ENCODE peak calls at places on chromosomes 16 and 17, in eight cellular contexts. O is stimulated activated naive CD8-positive, alpha-beta T cell treated with anti-CD3 and anti-CD28 coated beads, Interleukin-15, Interleukin-2, amounts not matched to agents 100 U/mL and 50 U/mL, for 24 hours; Y is amygdala; C is AG10803; B is stimulated activated CD4-positive, alpha-beta T cell treated with anti-CD3 and anti-CD28 coated beads, Interleukin-1b, Interleukin-23, amount 100 ng/mL, for 1 hour; D is activated naive CD4-positive, alpha-beta T cell; H is T-helper 1 cell; Z is omental fat pad. U is an unnamed sample.

GRCh38 chr16:35575432-35575821 is 2116.0 kb downstream of the TP53TG3F start:
- DNase-seq in O (no peak), Y (no peak), C (no peak), B (no peak), D (no peak), H (no peak), Z (no peak), U (no peak)

GRCh38 chr16:49504626-49505025 is 131.0 kb downstream of the C16orf78 start:
- DNase-seq in O (no peak), Y (no peak), C (no peak), B (no peak), D (no peak), H (no peak), Z (no peak), U (no peak)

GRCh38 chr16:2267913-2268666 is at the start of gene RNPS1:
- DNase-seq in O (peak; percentile 98), Y (peak; percentile 96), C (peak; percentile 92), B (peak; percentile 92), D (peak; percentile 93), H (peak; percentile 88), Z (peak; percentile 88), U (peak; percentile 98)

GRCh38 chr17:1724869-1725641 is 551 bp downstream of the WDR81 start:
- DNase-seq in O (no peak), Y (no peak), C (no peak), B (no peak), D (no peak), H (no peak), Z (no peak), U (no peak)

GRCh38 chr17:76000755-76001521 is at the start of gene CDK3:
- DNase-seq in O (no peak), Y (no peak), C (no peak), B (no peak), D (no peak), H (no peak), Z (no peak), U (no peak)

GRCh38 chr16:57741660-57742191 is 6.2 kb downstream of the KATNB1 start:
- DNase-seq in O (no peak), Y (no peak), C (no peak), B (no peak), D (no peak), H (no peak), Z (no peak), U (no peak)

GRCh38 chr16:83920894-83921491 is 22.1 kb downstream of the MLYCD start:
- DNase-seq in O (no peak), Y (no peak), C (no peak), B (no peak), D (no peak), H (no peak), Z (no peak), U (no peak)

GRCh38 chr17:56678249-56679144 is 85.0 kb downstream of the NOG start:
- DNase-seq in O (peak; percentile 11), Y (no peak), C (no peak), B (no peak), D (no peak), H (no peak), Z (no peak), U (no peak)

GRCh38 chr16:57016831-57017230 is 27.5 kb downstream of the NLRC5 start:
- DNase-seq in O (no peak), Y (no peak), C (no peak), B (no peak), D (no peak), H (no peak), Z (no peak), U (no peak)

GRCh38 chr17:35368086-35368824 is 5.2 kb downstream of the SLFN11 start:
- DNase-seq in O (peak; percentile 19), Y (no peak), C (no peak), B (no peak), D (no peak), H (no peak), Z (no peak), U (no peak)

GRCh38 chr17:35738519-35739133 is 7.2 kb downstream of the RASL10B start:
- DNase-seq in O (no peak), Y (no peak), C (no peak), B (no peak), D (no peak), H (no peak), Z (no peak), U (no peak)

GRCh38 chr17:40371261-40371929 is 6.9 kb upstream of the GJD3 start:
- DNase-seq in O (no peak), Y (no peak), C (no peak), B (no peak), D (no peak), H (no peak), Z (no peak), U (no peak)

GRCh38 chr17:42135664-42136653 is 13.4 kb downstream of the HSPB9 start:
- DNase-seq in O (no peak), Y (no peak), C (peak; percentile 54), B (no peak), D (no peak), H (no peak), Z (no peak), U (peak; percentile 46)

GRCh38 chr16:68885321-68885720 is 42.0 kb downstream of the TANGO6 start:
- DNase-seq in O (no peak), Y (no peak), C (no peak), B (no peak), D (no peak), H (no peak), Z (no peak), U (no peak)

GRCh38 chr17:50604470-50604869 is 30.2 kb upstream of the ABCC3 start:
- DNase-seq in O (no peak), Y (no peak), C (peak; percentile 38), B (no peak), D (no peak), H (no peak), Z (no peak), U (peak; percentile 52)

GRCh38 chr17:3526971-3527370 is 30.6 kb downstream of the TRPV3 start:
- DNase-seq in O (no peak), Y (no peak), C (no peak), B (no peak), D (no peak), H (no peak), Z (no peak), U (no peak)

GRCh38 chr17:44132275-44132821 is 8.9 kb upstream of the HDAC5 start:
- DNase-seq in O (no peak), Y (no peak), C (no peak), B (no peak), D (no peak), H (no peak), Z (no peak), U (no peak)

GRCh38 chr16:23324727-23325126 is 22.6 kb downstream of the SCNN1B start:
- DNase-seq in O (no peak), Y (no peak), C (no peak), B (no peak), D (no peak), H (no peak), Z (no peak), U (no peak)

GRCh38 chr16:75433732-75434413 is 570 bp upstream of the CFDP1 start:
- DNase-seq in O (no peak), Y (peak; percentile 91), C (peak; percentile 94), B (peak; percentile 10), D (peak; percentile 74), H (peak; percentile 55), Z (peak; percentile 40), U (peak; percentile 96)

GRCh38 chr17:43871947-43872690 is 25.1 kb downstream of the CD300LG start:
- DNase-seq in O (no peak), Y (no peak), C (no peak), B (no peak), D (no peak), H (no peak), Z (no peak), U (no peak)

GRCh38 chr16:11370084-11370931 is 25.0 kb downstream of the RMI2 start:
- DNase-seq in O (no peak), Y (no peak), C (peak; percentile 11), B (no peak), D (no peak), H (no peak), Z (no peak), U (no peak)

GRCh38 chr16:74998481-74999207 is at the start of gene ZNRF1:
- DNase-seq in O (peak; percentile 90), Y (peak; percentile 83), C (peak; percentile 68), B (peak; percentile 79), D (peak; percentile 81), H (peak; percentile 61), Z (peak; percentile 81), U (peak; percentile 78)

GRCh38 chr17:49696233-49696761 is 11.5 kb downstream of the SLC35B1 start:
- DNase-seq in O (peak; percentile 75), Y (no peak), C (no peak), B (peak; percentile 30), D (no peak), H (no peak), Z (no peak), U (no peak)

GRCh38 chr17:39939588-39940419 is 12.3 kb downstream of the LRRC3C start:
- DNase-seq in O (peak; percentile 51), Y (no peak), C (peak; percentile 89), B (no peak), D (no peak), H (no peak), Z (no peak), U (peak; percentile 87)

GRCh38 chr16:17101646-17102045 is 369.1 kb downstream of the XYLT1 start:
- DNase-seq in O (no peak), Y (no peak), C (no peak), B (no peak), D (no peak), H (no peak), Z (no peak), U (no peak)

GRCh38 chr17:57377094-57377493 is 120.8 kb downstream of the MSI2 start:
- DNase-seq in O (no peak), Y (no peak), C (no peak), B (no peak), D (no peak), H (no peak), Z (no peak), U (no peak)

GRCh38 chr17:69166957-69167356 is 25.3 kb upstream of the ABCA6 start:
- DNase-seq in O (no peak), Y (no peak), C (no peak), B (no peak), D (no peak), H (no peak), Z (no peak), U (no peak)

GRCh38 chr16:28192811-28193529 is 18.8 kb downstream of the XPO6 start:
- DNase-seq in O (peak; percentile 79), Y (no peak), C (no peak), B (no peak), D (peak; percentile 57), H (peak; percentile 48), Z (no peak), U (no peak)

GRCh38 chr16:80176114-80176513 is 364.7 kb upstream of the DYNLRB2 start:
- DNase-seq in O (no peak), Y (no peak), C (peak; percentile 51), B (no peak), D (no peak), H (no peak), Z (no peak), U (no peak)

GRCh38 chr17:13995856-13996635 is 73.3 kb upstream of the COX10 start:
- DNase-seq in O (no peak), Y (no peak), C (peak; percentile 79), B (no peak), D (no peak), H (no peak), Z (no peak), U (no peak)

GRCh38 chr16:2216330-2216729 is 1.7 kb upstream of the PGP start:
- DNase-seq in O (no peak), Y (no peak), C (no peak), B (no peak), D (no peak), H (no peak), Z (no peak), U (no peak)